ENCODE peak calls at places on chromosomes 13 and 19, in four cellular contexts. One of them, this sample, is unnamed.

GRCh38 chr19:45442927-45443461 is 19.3 kb upstream of the ERCC1 start:
- DNase-seq in upper lobe of left lung: no peak
- DNase-seq in left lung: peak; percentile 81
- DNase-seq in ovary: peak; percentile 52
- DNase-seq in this sample: peak; percentile 38

GRCh38 chr19:1945899-1946298 is 4.9 kb downstream of the CSNK1G2 start:
- DNase-seq in upper lobe of left lung: peak; percentile 66
- DNase-seq in left lung: no peak
- DNase-seq in ovary: peak; percentile 54
- DNase-seq in this sample: no peak

GRCh38 chr13:107373551-107373950 is 805.6 kb upstream of the ARGLU1 start:
- DNase-seq in upper lobe of left lung: no peak
- DNase-seq in left lung: no peak
- DNase-seq in ovary: no peak
- DNase-seq in this sample: no peak

GRCh38 chr13:66660013-66660804 is 569.9 kb downstream of the PCDH9 start:
- DNase-seq in upper lobe of left lung: no peak
- DNase-seq in left lung: no peak
- DNase-seq in ovary: no peak
- DNase-seq in this sample: no peak

GRCh38 chr13:18946738-18947137 is 234.9 kb downstream of the TUBA3C start:
- DNase-seq in upper lobe of left lung: peak; percentile 38
- DNase-seq in left lung: no peak
- DNase-seq in ovary: no peak
- DNase-seq in this sample: no peak

GRCh38 chr13:49927755-49928154 is 8.4 kb downstream of the SPRYD7 start:
- DNase-seq in upper lobe of left lung: no peak
- DNase-seq in left lung: no peak
- DNase-seq in ovary: no peak
- DNase-seq in this sample: no peak

GRCh38 chr13:50916701-50917184 is 7.2 kb downstream of the RNASEH2B start:
- DNase-seq in upper lobe of left lung: no peak
- DNase-seq in left lung: peak; percentile 51
- DNase-seq in ovary: no peak
- DNase-seq in this sample: no peak

GRCh38 chr19:13036366-13036976 is 41.2 kb downstream of the NFIX start:
- DNase-seq in upper lobe of left lung: no peak
- DNase-seq in left lung: peak; percentile 79
- DNase-seq in ovary: no peak
- DNase-seq in this sample: no peak

GRCh38 chr19:35000647-35001501 is 751 bp downstream of the GRAMD1A start:
- DNase-seq in upper lobe of left lung: peak; percentile 87
- DNase-seq in left lung: no peak
- DNase-seq in ovary: peak; percentile 72
- DNase-seq in this sample: peak; percentile 51

GRCh38 chr19:34253711-34254551 is 423 bp upstream of the GARRE1 start:
- DNase-seq in upper lobe of left lung: peak; percentile 98
- DNase-seq in left lung: peak; percentile 88
- DNase-seq in ovary: peak; percentile 92
- DNase-seq in this sample: no peak

GRCh38 chr13:38656699-38657098 is 30.2 kb upstream of the FREM2 start:
- DNase-seq in upper lobe of left lung: no peak
- DNase-seq in left lung: no peak
- DNase-seq in ovary: no peak
- DNase-seq in this sample: no peak

GRCh38 chr13:32587774-32588165 is 1.5 kb downstream of the PDS5B start:
- DNase-seq in upper lobe of left lung: no peak
- DNase-seq in left lung: no peak
- DNase-seq in ovary: no peak
- DNase-seq in this sample: no peak

GRCh38 chr13:28246891-28247290 is 108.5 kb downstream of the PAN3 start:
- DNase-seq in upper lobe of left lung: no peak
- DNase-seq in left lung: no peak
- DNase-seq in ovary: no peak
- DNase-seq in this sample: no peak

GRCh38 chr13:28251462-28251861 is 113.1 kb downstream of the PAN3 start:
- DNase-seq in upper lobe of left lung: no peak
- DNase-seq in left lung: no peak
- DNase-seq in ovary: no peak
- DNase-seq in this sample: no peak

GRCh38 chr13:28245465-28245864 is 107.1 kb downstream of the PAN3 start:
- DNase-seq in upper lobe of left lung: no peak
- DNase-seq in left lung: no peak
- DNase-seq in ovary: no peak
- DNase-seq in this sample: no peak

GRCh38 chr13:28250542-28250941 is 112.2 kb downstream of the PAN3 start:
- DNase-seq in upper lobe of left lung: no peak
- DNase-seq in left lung: no peak
- DNase-seq in ovary: no peak
- DNase-seq in this sample: no peak

GRCh38 chr13:28248080-28248479 is 109.7 kb downstream of the PAN3 start:
- DNase-seq in upper lobe of left lung: no peak
- DNase-seq in left lung: no peak
- DNase-seq in ovary: no peak
- DNase-seq in this sample: no peak
- H3K9me3 ChIP-seq in upper lobe of left lung: no peaks in the 10 kb centered on the region
- H3K9me3 ChIP-seq in left lung: no peaks in the 10 kb centered on the region
- H3K9me3 ChIP-seq in ovary: no peaks in the 10 kb centered on the region
- H3K9me3 ChIP-seq in this sample: no peaks in the 10 kb centered on the region

GRCh38 chr13:96994030-96994848 is at the start of gene OXGR1:
- DNase-seq in upper lobe of left lung: peak; percentile 81
- DNase-seq in left lung: no peak
- DNase-seq in ovary: no peak
- DNase-seq in this sample: no peak
- H3K4me3 ChIP-seq in upper lobe of left lung: peak within 1 kb of the TSS; percentile 49
- H3K4me3 ChIP-seq in left lung: peak within 1 kb of the TSS; percentile 23
- H3K4me3 ChIP-seq in ovary: peak within 1 kb of the TSS; percentile 36
- H3K4me3 ChIP-seq in this sample: no peak within 1 kb of the TSS

GRCh38 chr19:6890421-6890913 is 3.1 kb downstream of the ADGRE1 start:
- DNase-seq in upper lobe of left lung: no peak
- DNase-seq in left lung: no peak
- DNase-seq in ovary: no peak
- DNase-seq in this sample: no peak
- H3K9me3 ChIP-seq in upper lobe of left lung: no peaks in the 10 kb centered on the region
- H3K9me3 ChIP-seq in left lung: no peaks in the 10 kb centered on the region
- H3K9me3 ChIP-seq in ovary: peaks cover 9% of the 10 kb centered on the region
- H3K9me3 ChIP-seq in this sample: peaks cover 3% of the 10 kb centered on the region

GRCh38 chr13:97423300-97424045 is 10.5 kb upstream of the RAP2A start:
- DNase-seq in upper lobe of left lung: no peak
- DNase-seq in left lung: no peak
- DNase-seq in ovary: no peak
- DNase-seq in this sample: no peak
- H3K4me3 ChIP-seq in upper lobe of left lung: no peak overlapping the region
- H3K4me3 ChIP-seq in left lung: no peak overlapping the region
- H3K4me3 ChIP-seq in ovary: no peak overlapping the region
- H3K4me3 ChIP-seq in this sample: no peak overlapping the region

DNA sequence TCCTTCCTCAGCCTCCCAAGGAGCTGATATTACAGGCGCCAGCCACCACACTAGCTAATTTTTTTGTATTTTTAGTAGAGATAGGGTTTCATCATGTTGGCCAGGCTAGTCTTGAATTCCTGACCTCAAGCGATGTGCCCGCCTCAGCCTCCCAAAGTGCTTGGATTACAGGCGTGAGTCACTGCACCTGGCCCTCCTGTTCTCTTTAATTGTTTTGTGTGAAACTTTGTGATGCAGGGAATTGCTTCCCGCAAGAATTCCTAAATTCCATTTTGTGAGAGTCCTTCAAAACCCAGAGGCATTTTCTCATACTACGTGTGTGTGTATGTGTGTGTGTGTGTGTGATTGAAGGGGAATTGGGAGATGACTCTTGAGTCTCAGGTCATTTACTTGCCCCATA is 65.0 kb upstream of the ZNF835 start:
- DNase-seq in upper lobe of left lung: no peak
- DNase-seq in left lung: no peak
- DNase-seq in ovary: no peak
- DNase-seq in this sample: no peak
- H3K9me3 ChIP-seq in upper lobe of left lung: no peaks in the 10 kb centered on the region
- H3K9me3 ChIP-seq in left lung: no peaks in the 10 kb centered on the region
- H3K9me3 ChIP-seq in ovary: no peaks in the 10 kb centered on the region
- H3K9me3 ChIP-seq in this sample: no peaks in the 10 kb centered on the region

GRCh38 chr13:94186470-94186869 is 293.0 kb downstream of the DCT start:
- DNase-seq in upper lobe of left lung: no peak
- DNase-seq in left lung: no peak
- DNase-seq in ovary: no peak
- DNase-seq in this sample: no peak
- H3K4me3 ChIP-seq in upper lobe of left lung: no peak overlapping the region
- H3K4me3 ChIP-seq in left lung: no peak overlapping the region
- H3K4me3 ChIP-seq in ovary: no peak overlapping the region
- H3K4me3 ChIP-seq in this sample: no peak overlapping the region

DNA sequence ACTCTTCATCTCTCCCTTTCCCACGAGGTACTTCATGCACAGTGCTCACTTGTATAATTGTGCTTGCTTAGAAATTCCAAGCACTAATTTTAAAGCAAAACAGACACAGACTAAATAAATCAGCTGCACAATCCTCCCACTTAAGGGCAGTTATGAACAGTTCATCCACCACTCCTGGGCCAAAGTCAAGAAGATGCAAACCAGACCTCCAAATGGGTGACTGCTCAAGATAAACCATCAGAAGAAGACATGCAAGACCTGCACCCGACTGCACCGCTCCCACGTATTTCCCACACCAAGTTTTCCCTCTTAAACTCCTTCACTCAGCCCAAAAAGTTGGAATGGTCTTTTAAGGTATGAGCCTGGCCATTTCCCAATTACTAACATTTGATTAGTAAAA is 19.9 kb downstream of the ZNF235 start:
- DNase-seq in upper lobe of left lung: no peak
- DNase-seq in left lung: no peak
- DNase-seq in ovary: no peak
- DNase-seq in this sample: no peak
- H3K9me3 ChIP-seq in upper lobe of left lung: peaks cover 71% of the 10 kb centered on the region
- H3K9me3 ChIP-seq in left lung: no peaks in the 10 kb centered on the region
- H3K9me3 ChIP-seq in ovary: peaks cover 41% of the 10 kb centered on the region
- H3K9me3 ChIP-seq in this sample: peaks cover 60% of the 10 kb centered on the region

GRCh38 chr13:101416181-101417042 is at the start of gene NALCN:
- DNase-seq in upper lobe of left lung: peak; percentile 88
- DNase-seq in left lung: no peak
- DNase-seq in ovary: peak; percentile 15
- DNase-seq in this sample: no peak
- H3K4me3 ChIP-seq in upper lobe of left lung: peak within 1 kb of the TSS; percentile 54
- H3K4me3 ChIP-seq in left lung: peak within 1 kb of the TSS; percentile 33
- H3K4me3 ChIP-seq in ovary: peak within 1 kb of the TSS; percentile 15
- H3K4me3 ChIP-seq in this sample: no peak within 1 kb of the TSS

DNA sequence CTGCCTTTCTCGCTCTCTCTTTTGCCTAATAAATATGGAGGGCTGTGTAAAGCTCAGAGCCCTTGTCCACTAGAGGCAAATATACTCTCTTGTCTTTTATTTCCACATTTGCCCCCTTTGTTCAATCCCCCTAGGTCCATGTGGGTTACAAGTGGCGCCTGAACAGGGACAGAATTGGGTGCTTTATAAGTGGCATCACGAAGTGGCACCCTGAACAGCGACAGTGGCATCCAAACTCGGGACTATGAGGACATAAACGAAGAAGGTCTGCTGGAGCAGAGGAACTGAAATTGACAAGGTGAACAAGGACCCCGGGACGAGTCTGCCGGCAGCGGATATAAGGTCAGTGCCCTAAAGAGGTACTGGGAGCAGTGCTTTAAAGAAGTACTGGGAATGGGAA is 4.3 kb upstream of the ZNF610 start:
- DNase-seq in upper lobe of left lung: no peak
- DNase-seq in left lung: no peak
- DNase-seq in ovary: no peak
- DNase-seq in this sample: no peak
- H3K9me3 ChIP-seq in upper lobe of left lung: peaks cover 66% of the 10 kb centered on the region
- H3K9me3 ChIP-seq in left lung: no peaks in the 10 kb centered on the region
- H3K9me3 ChIP-seq in ovary: peaks cover 35% of the 10 kb centered on the region
- H3K9me3 ChIP-seq in this sample: peaks cover 42% of the 10 kb centered on the region

GRCh38 chr13:44306401-44307192 is 67.0 kb upstream of the SERP2 start:
- DNase-seq in upper lobe of left lung: peak; percentile 8
- DNase-seq in left lung: no peak
- DNase-seq in ovary: peak; percentile 83
- DNase-seq in this sample: no peak
- H3K4me3 ChIP-seq in upper lobe of left lung: no peak overlapping the region
- H3K4me3 ChIP-seq in left lung: no peak overlapping the region
- H3K4me3 ChIP-seq in ovary: no peak overlapping the region
- H3K4me3 ChIP-seq in this sample: no peak overlapping the region